ENCODE peak calls at places on chromosomes 13 and 19, in six cellular contexts. X, Y, W, U, I and E are unnamed samples.

GRCh38 chr13:42836930-42837329 is 55.5 kb downstream of the FAM216B start:
- DNase-seq in X (peak), Y (no peak), W (no peak), U (peak), I (no peak), E (no peak)

GRCh38 chr13:110797230-110797877 is 83.9 kb downstream of the ING1 start:
- DNase-seq in X (no peak), Y (no peak), W (peak), U (no peak), I (no peak), E (no peak)

GRCh38 chr19:15323496-15324235 is 8.7 kb downstream of the BRD4 start:
- DNase-seq in X (no peak), Y (peak), W (no peak), U (no peak), I (no peak), E (no peak)

GRCh38 chr19:44032001-44032610 is 6.9 kb downstream of the ZNF222 start:
- DNase-seq in X (no peak), Y (no peak), W (no peak), U (no peak), I (no peak), E (no peak)

GRCh38 chr19:9597027-9597426 is 12.7 kb upstream of the ZNF121 start:
- DNase-seq in X (peak), Y (no peak), W (no peak), U (peak), I (no peak), E (peak)

GRCh38 chr13:41284512-41285288 is 21.3 kb upstream of the MTRF1 start:
- DNase-seq in X (peak), Y (no peak), W (no peak), U (peak), I (no peak), E (peak)

GRCh38 chr13:48624858-48625257 is 28.9 kb upstream of the CYSLTR2 start:
- DNase-seq in X (peak), Y (no peak), W (no peak), U (no peak), I (no peak), E (no peak)

GRCh38 chr13:20350819-20351218 is 118.7 kb upstream of the GJB6 start:
- DNase-seq in X (no peak), Y (no peak), W (no peak), U (peak), I (no peak), E (no peak)

GRCh38 chr13:95099541-95099940 is 201.7 kb downstream of the ABCC4 start:
- DNase-seq in X (peak), Y (no peak), W (no peak), U (peak), I (no peak), E (no peak)

GRCh38 chr19:19539738-19540703 is 2.0 kb downstream of the CILP2 start:
- DNase-seq in X (no peak), Y (peak), W (no peak), U (peak), I (peak), E (no peak)